ENCODE peak calls at places on chromosome 19, in eight cellular contexts. One of them, this sample, is unnamed.

GRCh38 chr19:5048727-5049553 is 80.0 kb downstream of the KDM4B start:
- DNase-seq in PC-9: no peak
- DNase-seq in nephron progenitor cell: no peak
- DNase-seq in cardiac muscle cell: no peak
- DNase-seq in HT1080: no peak
- DNase-seq in left colon: peak
- DNase-seq in stimulated activated CD4-positive, alpha-beta T cell treated with anti-CD3 and anti-CD28 coated beads, Interleukin-2, amount 100 ng/mL, for 48 hours: no peak
- DNase-seq in naive thymus-derived CD8-positive, alpha-beta T cell: no peak
- DNase-seq in this sample: no peak

GRCh38 chr19:45305421-45305820 is 17.3 kb downstream of the CKM start:
- DNase-seq in PC-9: no peak
- DNase-seq in nephron progenitor cell: no peak
- DNase-seq in cardiac muscle cell: no peak
- DNase-seq in HT1080: no peak
- DNase-seq in left colon: no peak
- DNase-seq in stimulated activated CD4-positive, alpha-beta T cell treated with anti-CD3 and anti-CD28 coated beads, Interleukin-2, amount 100 ng/mL, for 48 hours: no peak
- DNase-seq in naive thymus-derived CD8-positive, alpha-beta T cell: no peak
- DNase-seq in this sample: no peak

GRCh38 chr19:56727731-56728130 is 56.2 kb upstream of the ZNF835 start:
- DNase-seq in PC-9: no peak
- DNase-seq in nephron progenitor cell: no peak
- DNase-seq in cardiac muscle cell: no peak
- DNase-seq in HT1080: no peak
- DNase-seq in left colon: no peak
- DNase-seq in stimulated activated CD4-positive, alpha-beta T cell treated with anti-CD3 and anti-CD28 coated beads, Interleukin-2, amount 100 ng/mL, for 48 hours: no peak
- DNase-seq in naive thymus-derived CD8-positive, alpha-beta T cell: no peak
- DNase-seq in this sample: no peak

GRCh38 chr19:12065100-12065538 is 588 bp downstream of the ZNF844 start:
- DNase-seq in PC-9: peak
- DNase-seq in nephron progenitor cell: peak
- DNase-seq in cardiac muscle cell: peak
- DNase-seq in HT1080: no peak
- DNase-seq in left colon: peak
- DNase-seq in stimulated activated CD4-positive, alpha-beta T cell treated with anti-CD3 and anti-CD28 coated beads, Interleukin-2, amount 100 ng/mL, for 48 hours: no peak
- DNase-seq in naive thymus-derived CD8-positive, alpha-beta T cell: peak
- DNase-seq in this sample: peak

GRCh38 chr19:45595814-45596213 is 6.2 kb downstream of the GPR4 start:
- DNase-seq in PC-9: peak
- DNase-seq in nephron progenitor cell: no peak
- DNase-seq in cardiac muscle cell: no peak
- DNase-seq in HT1080: no peak
- DNase-seq in left colon: no peak
- DNase-seq in stimulated activated CD4-positive, alpha-beta T cell treated with anti-CD3 and anti-CD28 coated beads, Interleukin-2, amount 100 ng/mL, for 48 hours: no peak
- DNase-seq in naive thymus-derived CD8-positive, alpha-beta T cell: no peak
- DNase-seq in this sample: no peak

GRCh38 chr19:1244693-1245451 is 3.3 kb downstream of the ATP5F1D start:
- DNase-seq in PC-9: no peak
- DNase-seq in nephron progenitor cell: no peak
- DNase-seq in cardiac muscle cell: no peak
- DNase-seq in HT1080: no peak
- DNase-seq in left colon: peak
- DNase-seq in stimulated activated CD4-positive, alpha-beta T cell treated with anti-CD3 and anti-CD28 coated beads, Interleukin-2, amount 100 ng/mL, for 48 hours: no peak
- DNase-seq in naive thymus-derived CD8-positive, alpha-beta T cell: no peak
- DNase-seq in this sample: peak

GRCh38 chr19:2926341-2927031 is 18.3 kb downstream of the ZNF77 start:
- DNase-seq in PC-9: no peak
- DNase-seq in nephron progenitor cell: no peak
- DNase-seq in cardiac muscle cell: no peak
- DNase-seq in HT1080: no peak
- DNase-seq in left colon: no peak
- DNase-seq in stimulated activated CD4-positive, alpha-beta T cell treated with anti-CD3 and anti-CD28 coated beads, Interleukin-2, amount 100 ng/mL, for 48 hours: no peak
- DNase-seq in naive thymus-derived CD8-positive, alpha-beta T cell: no peak
- DNase-seq in this sample: no peak

GRCh38 chr19:3136684-3137055 is 837 bp downstream of the GNA15 start:
- DNase-seq in PC-9: peak
- DNase-seq in nephron progenitor cell: no peak
- DNase-seq in cardiac muscle cell: no peak
- DNase-seq in HT1080: no peak
- DNase-seq in left colon: no peak
- DNase-seq in stimulated activated CD4-positive, alpha-beta T cell treated with anti-CD3 and anti-CD28 coated beads, Interleukin-2, amount 100 ng/mL, for 48 hours: no peak
- DNase-seq in naive thymus-derived CD8-positive, alpha-beta T cell: no peak
- DNase-seq in this sample: no peak